ENCODE peak calls at places on chromosome 6, in eight cellular contexts. T is T-cell; Z is stimulated activated naive CD8-positive, alpha-beta T cell treated with anti-CD3 and anti-CD28 coated beads, Interleukin-15, Interleukin-2, amounts not matched to agents 100 U/mL and 50 U/mL, for 24 hours; R is neuronal stem cell; H is SW480; M is Ammon's horn; N is stimulated activated CD8-positive, alpha-beta memory T cell treated with anti-CD3 and anti-CD28 coated beads, Interleukin-12 subunit alpha, Interleukin-12 subunit beta, amount 100 ng/mL, for 1 hour; V is AG09319. P is an unnamed sample.

GRCh38 chr6:53795702-53796450 is 1.1 kb downstream of the LRRC1 start:
- DNase-seq in T (no peak), Z (peak), R (peak), H (peak), M (peak), N (no peak), V (no peak), P (peak)

GRCh38 chr6:70380771-70381435 is 32.4 kb upstream of the FAM135A start:
- DNase-seq in T (no peak), Z (no peak), R (no peak), H (no peak), M (no peak), N (no peak), V (no peak), P (no peak)

GRCh38 chr6:15941168-15941567 is 187.7 kb upstream of the MYLIP start:
- DNase-seq in T (no peak), Z (no peak), R (no peak), H (no peak), M (no peak), N (no peak), V (no peak), P (no peak)

GRCh38 chr6:68727699-68728098 is 92.6 kb downstream of the ADGRB3 start:
- DNase-seq in T (no peak), Z (no peak), R (no peak), H (no peak), M (no peak), N (no peak), V (no peak), P (no peak)

GRCh38 chr6:167770291-167770955 is 56.3 kb upstream of the AFDN start:
- DNase-seq in T (no peak), Z (no peak), R (no peak), H (no peak), M (no peak), N (no peak), V (no peak), P (no peak)

GRCh38 chr6:116118608-116119007 is 7.3 kb downstream of the COL10A1 start:
- DNase-seq in T (no peak), Z (no peak), R (no peak), H (no peak), M (no peak), N (no peak), V (no peak), P (peak)

GRCh38 chr6:32116674-32117073 is 7.5 kb upstream of the TNXB start:
- DNase-seq in T (no peak), Z (no peak), R (no peak), H (no peak), M (no peak), N (no peak), V (no peak), P (peak)

GRCh38 chr6:111129003-111129402 is 41.7 kb downstream of the SLC16A10 start:
- DNase-seq in T (no peak), Z (no peak), R (no peak), H (no peak), M (peak), N (no peak), V (no peak), P (no peak)

GRCh38 chr6:46949662-46950280 is 28.0 kb upstream of the ADGRF5 start:
- DNase-seq in T (no peak), Z (no peak), R (no peak), H (no peak), M (no peak), N (no peak), V (no peak), P (no peak)

GRCh38 chr6:25086500-25087091 is 150.8 kb upstream of the RIPOR2 start:
- DNase-seq in T (no peak), Z (no peak), R (no peak), H (no peak), M (no peak), N (no peak), V (no peak), P (no peak)

GRCh38 chr6:40715501-40716403 is 128.6 kb upstream of the LRFN2 start:
- DNase-seq in T (no peak), Z (no peak), R (no peak), H (no peak), M (no peak), N (no peak), V (no peak), P (no peak)

GRCh38 chr6:43768983-43769525 is 957 bp upstream of the VEGFA start:
- DNase-seq in T (no peak), Z (no peak), R (no peak), H (no peak), M (peak), N (no peak), V (peak), P (peak)

GRCh38 chr6:10417681-10418104 is 2.8 kb upstream of the TFAP2A start:
- DNase-seq in T (no peak), Z (no peak), R (no peak), H (no peak), M (no peak), N (no peak), V (no peak), P (no peak)

GRCh38 chr6:77568570-77568969 is 84.3 kb upstream of the MEI4 start:
- DNase-seq in T (no peak), Z (no peak), R (no peak), H (no peak), M (no peak), N (no peak), V (no peak), P (no peak)

GRCh38 chr6:20879121-20879520 is 344.9 kb downstream of the CDKAL1 start:
- DNase-seq in T (no peak), Z (no peak), R (no peak), H (no peak), M (no peak), N (no peak), V (no peak), P (no peak)

GRCh38 chr6:21999012-21999528 is 297.8 kb downstream of the PRL start:
- DNase-seq in T (no peak), Z (no peak), R (no peak), H (no peak), M (peak), N (no peak), V (no peak), P (peak)

GRCh38 chr6:44270526-44271405 is 516 bp downstream of the TMEM151B start:
- DNase-seq in T (no peak), Z (no peak), R (peak), H (no peak), M (no peak), N (no peak), V (no peak), P (no peak)

GRCh38 chr6:147467891-147468290 is 40.6 kb upstream of the SAMD5 start:
- DNase-seq in T (no peak), Z (no peak), R (no peak), H (no peak), M (no peak), N (no peak), V (no peak), P (no peak)

GRCh38 chr6:158718431-158719126 is 68.7 kb downstream of the SYTL3 start:
- DNase-seq in T (no peak), Z (no peak), R (peak), H (no peak), M (peak), N (no peak), V (no peak), P (peak)

GRCh38 chr6:46453221-46453620 is 38.0 kb downstream of the RCAN2 start:
- DNase-seq in T (no peak), Z (no peak), R (no peak), H (no peak), M (peak), N (no peak), V (peak), P (peak)

GRCh38 chr6:156378853-156379252 is 398.3 kb upstream of the ARID1B start:
- DNase-seq in T (no peak), Z (no peak), R (no peak), H (no peak), M (no peak), N (no peak), V (no peak), P (no peak)

GRCh38 chr6:151036869-151037680 is 171.6 kb downstream of the MTHFD1L start:
- DNase-seq in T (no peak), Z (peak), R (no peak), H (peak), M (no peak), N (no peak), V (no peak), P (peak)

GRCh38 chr6:133313068-133313467 is 71.9 kb downstream of the EYA4 start:
- DNase-seq in T (no peak), Z (no peak), R (no peak), H (no peak), M (no peak), N (no peak), V (no peak), P (no peak)

GRCh38 chr6:240151-240550 is 52.1 kb upstream of the DUSP22 start:
- DNase-seq in T (no peak), Z (no peak), R (no peak), H (no peak), M (no peak), N (no peak), V (no peak), P (no peak)

GRCh38 chr6:110960014-110960390 is 1.5 kb downstream of the GTF3C6 start:
- DNase-seq in T (no peak), Z (no peak), R (no peak), H (no peak), M (no peak), N (no peak), V (no peak), P (no peak)

GRCh38 chr6:127518710-127519468 is at the start of gene MTCL3:
- DNase-seq in T (no peak), Z (peak), R (peak), H (peak), M (peak), N (no peak), V (no peak), P (peak)

GRCh38 chr6:84093405-84094049 is 60.0 kb downstream of the MRAP2 start:
- DNase-seq in T (no peak), Z (no peak), R (no peak), H (no peak), M (no peak), N (no peak), V (no peak), P (no peak)

GRCh38 chr6:157036245-157036681 is 259.1 kb downstream of the ARID1B start:
- DNase-seq in T (no peak), Z (no peak), R (no peak), H (no peak), M (peak), N (no peak), V (no peak), P (peak)

P was measured in GM23248.